ENCODE peak calls at places on chromosomes 4 and X, in four cellular contexts. S is upper lobe of left lung, X is ovary, R is fibroblast of lung. G is an unnamed sample.

GRCh38 chrX:72568406-72569092 is 4.1 kb downstream of the HDAC8 start:
- DNase-seq in R (peak; percentile 51), X (no peak), S (no peak), G (peak; percentile 62)

GRCh38 chrX:149610511-149610910 is 15.4 kb upstream of the HSFX2 start:
- DNase-seq in X (no peak), S (no peak), R (no peak), G (no peak)

GRCh38 chrX:2284133-2284532 is 216.6 kb downstream of the DHRSX start:
- DNase-seq in S (no peak), R (no peak), X (no peak), G (no peak)

GRCh38 chr4:142044271-142044670 is 407.9 kb downstream of the IL15 start:
- DNase-seq in R (peak; percentile 31), S (no peak), X (no peak), G (peak; percentile 21)

GRCh38 chr4:54318904-54319303 is 89.8 kb downstream of the PDGFRA start:
- DNase-seq in S (no peak), R (peak; percentile 64), X (no peak), G (peak; percentile 61)

GRCh38 chrX:67692246-67692645 is 148.4 kb downstream of the AR start:
- DNase-seq in S (no peak), R (peak; percentile 24), X (no peak), G (peak; percentile 50)

GRCh38 chr4:51845736-51846135 is 2.8 kb downstream of the DCUN1D4 start:
- DNase-seq in X (no peak), S (no peak), R (no peak), G (no peak)

GRCh38 chr4:189519189-189519588 is 421.5 kb upstream of the FRG1 start:
- DNase-seq in X (no peak), R (no peak), S (no peak), G (no peak)

GRCh38 chrX:46737041-46737440 is 21.9 kb downstream of the SLC9A7 start:
- DNase-seq in R (no peak), S (no peak), X (no peak), G (peak; percentile 48)

GRCh38 chr4:144820706-144821105 is 174.8 kb downstream of the HHIP start:
- DNase-seq in R (peak; percentile 74), S (no peak), X (no peak), G (peak; percentile 84)

GRCh38 chrX:24870143-24870542 is 145.6 kb downstream of the ARX start:
- DNase-seq in R (peak; percentile 22), S (no peak), X (no peak), G (peak; percentile 28)

GRCh38 chr4:13219971-13220370 is 264.2 kb downstream of the RAB28 start:
- DNase-seq in X (no peak), S (no peak), R (no peak), G (no peak)

GRCh38 chr4:78513411-78513975 is 38.1 kb upstream of the ANXA3 start:
- DNase-seq in S (no peak), R (no peak), X (no peak), G (peak; percentile 15)

GRCh38 chr4:127856485-127857447 is 23.9 kb upstream of the PLK4 start:
- DNase-seq in R (peak; percentile 92), X (no peak), S (no peak), G (no peak)

GRCh38 chrX:3712080-3712869 is 1.2 kb downstream of the PRKX start:
- DNase-seq in X (peak; percentile 30), S (peak; percentile 25), R (peak; percentile 45), G (peak; percentile 18)

GRCh38 chr4:113943863-113944262 is 35.6 kb downstream of the ARSJ start:
- DNase-seq in S (no peak), R (no peak), X (no peak), G (peak; percentile 24)

GRCh38 chr4:120207021-120207420 is 140.4 kb upstream of the MAD2L1 start:
- DNase-seq in S (no peak), X (no peak), R (no peak), G (no peak)

GRCh38 chr4:143728171-143728570 is 27.7 kb upstream of the FREM3 start:
- DNase-seq in S (no peak), X (no peak), R (peak; percentile 9), G (peak; percentile 56)

GRCh38 chrX:110123331-110123782 is 120.4 kb downstream of the TMEM164 start:
- DNase-seq in S (no peak), X (no peak), R (no peak), G (peak; percentile 41)

GRCh38 chrX:1385251-1385794 is 6.6 kb downstream of the SLC25A6 start:
- DNase-seq in R (no peak), X (peak; percentile 28), S (peak; percentile 21), G (no peak)

GRCh38 chrX:151226941-151227340 is 50.6 kb downstream of the GPR50 start:
- DNase-seq in R (no peak), S (no peak), X (no peak), G (no peak)

GRCh38 chr4:138178566-138178965 is 63.6 kb downstream of the SLC7A11 start:
- DNase-seq in R (peak; percentile 18), X (no peak), S (no peak), G (no peak)

GRCh38 chrX:25015486-25016360 is at the start of gene ARX:
- DNase-seq in S (peak; percentile 38), X (peak; percentile 85), R (peak; percentile 61), G (peak; percentile 96)

GRCh38 chr4:73864973-73865372 is 4.2 kb upstream of the CXCL1 start:
- DNase-seq in X (no peak), S (no peak), R (no peak), G (no peak)

GRCh38 chr4:150007512-150007911 is 70.7 kb upstream of the DCLK2 start:
- DNase-seq in R (no peak), S (no peak), X (no peak), G (no peak)

GRCh38 chrX:119121341-119121740 is 6.3 kb downstream of the KIAA1210 start:
- DNase-seq in X (no peak), S (no peak), R (peak; percentile 59), G (peak; percentile 17)

GRCh38 chrX:111386884-111387283 is 25.1 kb downstream of the DCX start:
- DNase-seq in S (no peak), R (no peak), X (no peak), G (no peak)

GRCh38 chr4:123327846-123328447 is 68.6 kb upstream of the SPRY1 start:
- DNase-seq in R (no peak), X (no peak), S (no peak), G (no peak)

GRCh38 chr4:8501781-8502180 is 61.2 kb downstream of the TRMT44 start:
- DNase-seq in R (no peak), X (no peak), S (no peak), G (no peak)

GRCh38 chrX:54358424-54359211 is 772 bp upstream of the WNK3 start:
- DNase-seq in S (peak; percentile 24), X (peak; percentile 78), R (peak; percentile 74), G (peak; percentile 82)

GRCh38 chr4:176387571-176387970 is 67.8 kb downstream of the SPCS3 start:
- DNase-seq in R (peak; percentile 88), X (no peak), S (no peak), G (peak; percentile 27)

GRCh38 chr4:75939890-75940691 is 722 bp downstream of the NAAA start:
- DNase-seq in X (peak; percentile 46), R (peak; percentile 47), S (peak; percentile 75), G (peak; percentile 58)

GRCh38 chr4:105304085-105304484 is 157.4 kb downstream of the TET2 start:
- DNase-seq in X (no peak), R (no peak), S (no peak), G (no peak)

GRCh38 chrX:25389276-25389675 is 373.5 kb upstream of the ARX start:
- DNase-seq in S (no peak), X (no peak), R (no peak), G (no peak)

GRCh38 chr4:117477925-117478324 is 392.5 kb upstream of the TRAM1L1 start:
- DNase-seq in R (no peak), S (no peak), X (no peak), G (no peak)

GRCh38 chrX:38870386-38870895 is 69.2 kb downstream of the MID1IP1 start:
- DNase-seq in R (no peak), S (no peak), X (no peak), G (no peak)

GRCh38 chrX:5431823-5432222 is 796.8 kb downstream of the NLGN4X start:
- DNase-seq in X (no peak), S (no peak), R (no peak), G (no peak)
- H3K27ac ChIP-seq in X (no peak overlapping the region), S (no peak overlapping the region), R (no peak overlapping the region), G (no peak overlapping the region)

GRCh38 chr4:37480509-37480908 is 205.7 kb downstream of the RELL1 start:
- DNase-seq in X (no peak), S (no peak), R (no peak), G (no peak)
- H3K4me1 ChIP-seq in X (no peaks in the 10 kb centered on the region), S (no peaks in the 10 kb centered on the region), R (no peaks in the 10 kb centered on the region), G (no peaks in the 10 kb centered on the region)

GRCh38 chr4:140019619-140020367 is 134.2 kb downstream of the MAML3 start:
- DNase-seq in R (no peak), X (no peak), S (no peak), G (no peak)
- TF ChIP-seq CTCF in R (no peak), X (no peak), S (no peak), G (no peak)

DNA sequence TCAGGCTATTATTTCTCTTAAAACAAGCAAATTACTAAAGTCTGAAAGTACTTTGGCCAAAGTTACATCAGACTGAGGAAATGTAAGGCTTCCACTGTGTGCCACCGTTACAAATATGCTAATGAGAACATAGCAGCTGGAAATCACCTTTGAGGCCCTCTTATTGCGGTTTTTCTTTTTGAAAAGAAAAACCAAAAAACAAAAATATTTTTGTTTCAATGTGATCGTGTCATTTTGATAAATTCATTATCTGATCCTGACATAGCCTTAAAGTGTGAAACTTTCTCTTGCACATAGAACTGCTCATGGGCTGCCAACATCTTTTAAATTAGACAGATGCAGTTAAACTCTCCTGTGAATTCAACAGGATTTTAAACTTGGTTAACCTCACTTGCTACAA is 2.8 kb upstream of the TIFA start:
- DNase-seq in R (no peak), S (no peak), X (no peak), G (no peak)
- H3K27ac ChIP-seq in R (no peak overlapping the region), S (peak overlapping the region; percentile 45), X (no peak overlapping the region), G (no peak overlapping the region)

DNA sequence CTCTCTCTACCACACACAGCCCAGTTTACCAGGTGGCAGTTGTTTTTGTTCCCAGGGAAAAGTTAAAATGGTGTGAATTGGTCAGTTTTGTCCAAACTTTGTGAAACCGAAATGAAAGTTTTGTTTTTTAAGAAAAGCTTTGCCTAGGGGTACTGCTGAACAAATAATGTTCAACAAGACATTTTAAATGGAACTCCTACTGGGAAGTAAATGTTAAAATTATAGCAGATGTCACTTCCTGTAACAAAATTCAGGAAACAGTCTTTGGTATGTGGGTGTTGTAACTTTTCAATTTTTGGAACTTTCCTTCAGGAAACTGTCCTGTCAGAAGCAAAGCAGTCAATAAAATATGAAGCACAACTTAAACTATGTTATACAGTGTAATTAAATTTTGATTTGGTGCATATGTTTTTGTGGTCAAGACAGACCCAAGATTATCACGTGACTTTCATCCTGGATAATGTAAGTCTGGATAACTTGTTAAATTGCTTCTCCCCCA is 79.5 kb downstream of the AFF1 start:
- DNase-seq in R (peak; percentile 52), X (no peak), S (no peak), G (peak; percentile 74)
- H3K4me1 ChIP-seq in R (peaks cover 4% of the 10 kb centered on the region), X (peaks cover 11% of the 10 kb centered on the region), S (peaks cover 92% of the 10 kb centered on the region), G (peaks cover 78% of the 10 kb centered on the region)

G was measured in cardiac muscle cell.